ENCODE peak calls at places on chromosomes 13 and 19, in nine cellular contexts. One of them, this sample, is unnamed.

GRCh38 chr13:112103971-112104872 is 37.3 kb downstream of the SOX1 start:
- DNase-seq in neural progenitor cell: peak; percentile 99
- DNase-seq in pancreas: no peak
- DNase-seq in SJSA1: peak; percentile 53
- DNase-seq in brain microvascular endothelial cell: no peak
- DNase-seq in Peyer's patch: no peak
- DNase-seq in left lung: no peak
- DNase-seq in heart left ventricle: no peak
- DNase-seq in lung: no peak
- DNase-seq in this sample: no peak

GRCh38 chr13:21330126-21330861 is 128.8 kb downstream of the ZDHHC20 start:
- DNase-seq in neural progenitor cell: no peak
- DNase-seq in pancreas: no peak
- DNase-seq in SJSA1: no peak
- DNase-seq in brain microvascular endothelial cell: peak; percentile 8
- DNase-seq in Peyer's patch: no peak
- DNase-seq in left lung: no peak
- DNase-seq in heart left ventricle: no peak
- DNase-seq in lung: no peak
- DNase-seq in this sample: no peak

GRCh38 chr19:41327076-41327475 is 17.1 kb downstream of the CCDC97 start:
- DNase-seq in neural progenitor cell: no peak
- DNase-seq in pancreas: no peak
- DNase-seq in SJSA1: no peak
- DNase-seq in brain microvascular endothelial cell: no peak
- DNase-seq in Peyer's patch: no peak
- DNase-seq in left lung: no peak
- DNase-seq in heart left ventricle: no peak
- DNase-seq in lung: no peak
- DNase-seq in this sample: no peak

GRCh38 chr13:113667771-113668490 is 912 bp downstream of the GRK1 start:
- DNase-seq in neural progenitor cell: no peak
- DNase-seq in pancreas: peak; percentile 5
- DNase-seq in SJSA1: peak; percentile 61
- DNase-seq in brain microvascular endothelial cell: no peak
- DNase-seq in Peyer's patch: peak; percentile 39
- DNase-seq in left lung: peak; percentile 22
- DNase-seq in heart left ventricle: peak; percentile 20
- DNase-seq in lung: no peak
- DNase-seq in this sample: no peak

GRCh38 chr19:3210347-3211017 is 14.0 kb upstream of the CELF5 start:
- DNase-seq in neural progenitor cell: peak; percentile 61
- DNase-seq in pancreas: peak; percentile 55
- DNase-seq in SJSA1: peak; percentile 72
- DNase-seq in brain microvascular endothelial cell: peak; percentile 22
- DNase-seq in Peyer's patch: peak; percentile 84
- DNase-seq in left lung: peak; percentile 59
- DNase-seq in heart left ventricle: peak; percentile 63
- DNase-seq in lung: peak; percentile 67
- DNase-seq in this sample: no peak

GRCh38 chr13:51731759-51732158 is 72.2 kb downstream of the DHRS12 start:
- DNase-seq in neural progenitor cell: no peak
- DNase-seq in pancreas: no peak
- DNase-seq in SJSA1: no peak
- DNase-seq in brain microvascular endothelial cell: no peak
- DNase-seq in Peyer's patch: no peak
- DNase-seq in left lung: no peak
- DNase-seq in heart left ventricle: no peak
- DNase-seq in lung: no peak
- DNase-seq in this sample: no peak

GRCh38 chr13:97911311-97912138 is 42.0 kb upstream of the IPO5 start:
- DNase-seq in neural progenitor cell: peak; percentile 39
- DNase-seq in pancreas: peak; percentile 17
- DNase-seq in SJSA1: peak; percentile 71
- DNase-seq in brain microvascular endothelial cell: peak; percentile 33
- DNase-seq in Peyer's patch: no peak
- DNase-seq in left lung: no peak
- DNase-seq in heart left ventricle: no peak
- DNase-seq in lung: no peak
- DNase-seq in this sample: no peak

GRCh38 chr13:20106751-20107150 is 54.1 kb downstream of the GJA3 start:
- DNase-seq in neural progenitor cell: no peak
- DNase-seq in pancreas: no peak
- DNase-seq in SJSA1: no peak
- DNase-seq in brain microvascular endothelial cell: no peak
- DNase-seq in Peyer's patch: no peak
- DNase-seq in left lung: no peak
- DNase-seq in heart left ventricle: no peak
- DNase-seq in lung: no peak
- DNase-seq in this sample: no peak

GRCh38 chr13:23810842-23811241 is 78.4 kb downstream of the MIPEP start:
- DNase-seq in neural progenitor cell: no peak
- DNase-seq in pancreas: no peak
- DNase-seq in SJSA1: no peak
- DNase-seq in brain microvascular endothelial cell: no peak
- DNase-seq in Peyer's patch: no peak
- DNase-seq in left lung: no peak
- DNase-seq in heart left ventricle: no peak
- DNase-seq in lung: no peak
- DNase-seq in this sample: no peak

GRCh38 chr19:33376931-33377557 is 3.5 kb downstream of the CEBPG start:
- DNase-seq in neural progenitor cell: no peak
- DNase-seq in pancreas: no peak
- DNase-seq in SJSA1: no peak
- DNase-seq in brain microvascular endothelial cell: no peak
- DNase-seq in Peyer's patch: peak; percentile 83
- DNase-seq in left lung: no peak
- DNase-seq in heart left ventricle: no peak
- DNase-seq in lung: no peak
- DNase-seq in this sample: no peak

GRCh38 chr13:37539176-37539575 is 59.4 kb downstream of the POSTN start:
- DNase-seq in neural progenitor cell: no peak
- DNase-seq in pancreas: no peak
- DNase-seq in SJSA1: no peak
- DNase-seq in brain microvascular endothelial cell: no peak
- DNase-seq in Peyer's patch: no peak
- DNase-seq in left lung: no peak
- DNase-seq in heart left ventricle: no peak
- DNase-seq in lung: no peak
- DNase-seq in this sample: no peak

GRCh38 chr13:33262069-33262487 is 23.5 kb downstream of the STARD13 start:
- DNase-seq in neural progenitor cell: peak; percentile 12
- DNase-seq in pancreas: no peak
- DNase-seq in SJSA1: no peak
- DNase-seq in brain microvascular endothelial cell: no peak
- DNase-seq in Peyer's patch: peak; percentile 79
- DNase-seq in left lung: no peak
- DNase-seq in heart left ventricle: peak; percentile 46
- DNase-seq in lung: no peak
- DNase-seq in this sample: no peak

GRCh38 chr13:99133230-99133629 is 67.4 kb upstream of the UBAC2 start:
- DNase-seq in neural progenitor cell: no peak
- DNase-seq in pancreas: no peak
- DNase-seq in SJSA1: peak; percentile 57
- DNase-seq in brain microvascular endothelial cell: no peak
- DNase-seq in Peyer's patch: no peak
- DNase-seq in left lung: no peak
- DNase-seq in heart left ventricle: no peak
- DNase-seq in lung: no peak
- DNase-seq in this sample: no peak

GRCh38 chr19:16661480-16662034 is 618 bp downstream of the TMEM38A start:
- DNase-seq in neural progenitor cell: peak; percentile 16
- DNase-seq in pancreas: peak; percentile 34
- DNase-seq in SJSA1: no peak
- DNase-seq in brain microvascular endothelial cell: no peak
- DNase-seq in Peyer's patch: peak; percentile 58
- DNase-seq in left lung: peak; percentile 36
- DNase-seq in heart left ventricle: peak; percentile 74
- DNase-seq in lung: peak; percentile 31
- DNase-seq in this sample: peak; percentile 23

GRCh38 chr13:39023316-39023715 is 14.6 kb downstream of the PROSER1 start:
- DNase-seq in neural progenitor cell: no peak
- DNase-seq in pancreas: no peak
- DNase-seq in SJSA1: no peak
- DNase-seq in brain microvascular endothelial cell: no peak
- DNase-seq in Peyer's patch: no peak
- DNase-seq in left lung: no peak
- DNase-seq in heart left ventricle: no peak
- DNase-seq in lung: no peak
- DNase-seq in this sample: no peak

GRCh38 chr13:73133536-73133935 is 74.7 kb downstream of the KLF5 start:
- DNase-seq in neural progenitor cell: no peak
- DNase-seq in pancreas: no peak
- DNase-seq in SJSA1: no peak
- DNase-seq in brain microvascular endothelial cell: no peak
- DNase-seq in Peyer's patch: no peak
- DNase-seq in left lung: no peak
- DNase-seq in heart left ventricle: no peak
- DNase-seq in lung: no peak
- DNase-seq in this sample: no peak

GRCh38 chr13:43473437-43473836 is 313.3 kb downstream of the ENOX1 start:
- DNase-seq in neural progenitor cell: no peak
- DNase-seq in pancreas: peak; percentile 8
- DNase-seq in SJSA1: no peak
- DNase-seq in brain microvascular endothelial cell: no peak
- DNase-seq in Peyer's patch: no peak
- DNase-seq in left lung: no peak
- DNase-seq in heart left ventricle: no peak
- DNase-seq in lung: no peak
- DNase-seq in this sample: no peak

GRCh38 chr19:11453468-11454341 is 18.3 kb downstream of the PRKCSH start:
- DNase-seq in neural progenitor cell: peak; percentile 63
- DNase-seq in pancreas: no peak
- DNase-seq in SJSA1: no peak
- DNase-seq in brain microvascular endothelial cell: no peak
- DNase-seq in Peyer's patch: no peak
- DNase-seq in left lung: no peak
- DNase-seq in heart left ventricle: no peak
- DNase-seq in lung: no peak
- DNase-seq in this sample: no peak

GRCh38 chr13:83765796-83766195 is 116.5 kb downstream of the SLITRK1 start:
- DNase-seq in neural progenitor cell: no peak
- DNase-seq in pancreas: no peak
- DNase-seq in SJSA1: no peak
- DNase-seq in brain microvascular endothelial cell: no peak
- DNase-seq in Peyer's patch: no peak
- DNase-seq in left lung: no peak
- DNase-seq in heart left ventricle: no peak
- DNase-seq in lung: no peak
- DNase-seq in this sample: no peak

GRCh38 chr13:106797081-106797640 is 229.2 kb upstream of the ARGLU1 start:
- DNase-seq in neural progenitor cell: no peak
- DNase-seq in pancreas: no peak
- DNase-seq in SJSA1: no peak
- DNase-seq in brain microvascular endothelial cell: no peak
- DNase-seq in Peyer's patch: no peak
- DNase-seq in left lung: no peak
- DNase-seq in heart left ventricle: no peak
- DNase-seq in lung: no peak
- DNase-seq in this sample: no peak
- H3K27ac ChIP-seq in neural progenitor cell: peak overlapping the region; percentile 97
- H3K27ac ChIP-seq in pancreas: no peak overlapping the region
- H3K27ac ChIP-seq in SJSA1: no peak overlapping the region
- H3K27ac ChIP-seq in brain microvascular endothelial cell: no peak overlapping the region
- H3K27ac ChIP-seq in Peyer's patch: no peak overlapping the region
- H3K27ac ChIP-seq in left lung: no peak overlapping the region
- H3K27ac ChIP-seq in heart left ventricle: no peak overlapping the region
- H3K27ac ChIP-seq in lung: no peak overlapping the region
- H3K27ac ChIP-seq in this sample: no peak overlapping the region

GRCh38 chr19:38985262-38985661 is 9.7 kb upstream of the FBXO17 start:
- DNase-seq in neural progenitor cell: no peak
- DNase-seq in pancreas: no peak
- DNase-seq in SJSA1: no peak
- DNase-seq in brain microvascular endothelial cell: no peak
- DNase-seq in Peyer's patch: no peak
- DNase-seq in left lung: no peak
- DNase-seq in heart left ventricle: no peak
- DNase-seq in lung: no peak
- DNase-seq in this sample: no peak
- H3K27me3 ChIP-seq in neural progenitor cell: no peaks in the 10 kb centered on the region
- H3K27me3 ChIP-seq in pancreas: no peaks in the 10 kb centered on the region
- H3K27me3 ChIP-seq in SJSA1: no peaks in the 10 kb centered on the region
- H3K27me3 ChIP-seq in brain microvascular endothelial cell: no peaks in the 10 kb centered on the region
- H3K27me3 ChIP-seq in Peyer's patch: no peaks in the 10 kb centered on the region
- H3K27me3 ChIP-seq in left lung: no peaks in the 10 kb centered on the region
- H3K27me3 ChIP-seq in heart left ventricle: no peaks in the 10 kb centered on the region
- H3K27me3 ChIP-seq in lung: no peaks in the 10 kb centered on the region
- H3K27me3 ChIP-seq in this sample: no peaks in the 10 kb centered on the region

DNA sequence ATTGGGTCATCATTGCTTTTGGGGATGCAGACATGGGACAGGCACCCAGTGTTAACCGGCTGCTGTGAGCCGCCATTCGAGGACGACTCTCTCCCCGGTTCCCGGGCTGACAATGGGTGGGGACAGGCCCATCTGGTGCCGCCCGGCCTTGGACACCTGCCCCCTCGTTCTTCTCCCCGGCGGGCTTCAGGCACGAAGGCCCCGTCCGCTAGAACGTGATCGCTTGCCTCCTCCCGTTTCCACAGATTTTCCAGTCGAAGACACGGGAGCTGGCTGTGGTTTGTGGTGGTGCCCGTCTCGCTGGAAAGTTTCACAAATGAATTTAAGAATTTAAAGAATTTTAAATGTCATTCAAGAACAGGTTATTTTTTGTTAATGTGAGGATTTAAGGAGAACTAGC is 2.0 kb downstream of the PALM start:
- DNase-seq in neural progenitor cell: no peak
- DNase-seq in pancreas: no peak
- DNase-seq in SJSA1: no peak
- DNase-seq in brain microvascular endothelial cell: no peak
- DNase-seq in Peyer's patch: no peak
- DNase-seq in left lung: no peak
- DNase-seq in heart left ventricle: no peak
- DNase-seq in lung: no peak
- DNase-seq in this sample: no peak
- H3K4me3 ChIP-seq in neural progenitor cell: no peak overlapping the region
- H3K4me3 ChIP-seq in pancreas: no peak overlapping the region
- H3K4me3 ChIP-seq in SJSA1: no peak overlapping the region
- H3K4me3 ChIP-seq in brain microvascular endothelial cell: no peak overlapping the region
- H3K4me3 ChIP-seq in Peyer's patch: no peak overlapping the region
- H3K4me3 ChIP-seq in left lung: no peak overlapping the region
- H3K4me3 ChIP-seq in heart left ventricle: peak overlapping the region; percentile 47
- H3K4me3 ChIP-seq in lung: no peak overlapping the region
- H3K4me3 ChIP-seq in this sample: no peak overlapping the region

DNA sequence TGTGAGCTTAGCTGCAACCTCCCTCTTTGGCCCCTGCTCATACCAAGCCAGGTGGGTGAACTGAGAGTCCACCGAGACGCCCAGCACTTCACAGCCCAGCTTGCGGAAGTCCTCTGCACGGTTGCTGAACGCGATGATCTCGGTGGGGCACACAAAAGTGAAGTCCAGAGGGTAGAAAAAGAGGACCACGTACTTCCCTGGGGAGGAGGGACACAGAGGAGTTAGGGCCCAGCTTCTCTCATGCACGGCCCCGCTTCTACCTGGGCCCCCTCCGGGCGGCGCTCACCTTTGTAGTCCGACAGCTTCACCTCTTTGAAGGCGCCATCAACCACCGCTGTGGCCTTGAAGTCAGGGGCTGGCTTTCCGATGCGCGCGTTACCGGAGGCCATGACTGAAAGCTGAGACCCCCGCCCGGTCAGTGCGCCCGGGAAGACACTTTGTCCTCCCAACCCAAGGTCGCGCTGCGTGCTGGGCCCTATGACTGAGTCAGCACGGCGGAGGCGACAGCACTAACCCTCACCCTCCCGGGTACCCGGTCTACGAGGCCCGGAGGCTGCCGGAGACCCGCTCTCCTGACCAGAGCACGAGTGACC is 631 bp downstream of the PRDX2 start:
- DNase-seq in neural progenitor cell: peak; percentile 70
- DNase-seq in pancreas: peak; percentile 54
- DNase-seq in SJSA1: no peak
- DNase-seq in brain microvascular endothelial cell: no peak
- DNase-seq in Peyer's patch: peak; percentile 68
- DNase-seq in left lung: no peak
- DNase-seq in heart left ventricle: peak; percentile 46
- DNase-seq in lung: no peak
- DNase-seq in this sample: no peak
- H3K27ac ChIP-seq in neural progenitor cell: no peak overlapping the region
- H3K27ac ChIP-seq in pancreas: peak overlapping the region; percentile 70
- H3K27ac ChIP-seq in SJSA1: no peak overlapping the region
- H3K27ac ChIP-seq in brain microvascular endothelial cell: no peak overlapping the region
- H3K27ac ChIP-seq in Peyer's patch: peak overlapping the region; percentile 73
- H3K27ac ChIP-seq in left lung: peak overlapping the region; percentile 63
- H3K27ac ChIP-seq in heart left ventricle: peak overlapping the region; percentile 91
- H3K27ac ChIP-seq in lung: peak overlapping the region; percentile 58
- H3K27ac ChIP-seq in this sample: peak overlapping the region; percentile 27

This sample was measured in thoracic aorta.